ENCODE peak calls at places on chromosome 16, in four cellular contexts. R is prostate gland, Z is IMR-90, O is testis. J is an unnamed sample.

GRCh38 chr16:29304251-29304900 is 102.1 kb downstream of the NPIPB11 start:
- DNase-seq in O (no peak), R (no peak), Z (no peak), J (no peak)

GRCh38 chr16:13401631-13402030 is 500.2 kb downstream of the SHISA9 start:
- DNase-seq in Z (no peak), O (no peak), R (no peak), J (no peak)

GRCh38 chr16:58451945-58452401 is 48.0 kb upstream of the NDRG4 start:
- DNase-seq in R (no peak), Z (no peak), O (no peak), J (no peak)

GRCh38 chr16:29147710-29148425 is 163.0 kb downstream of the LAT start:
- DNase-seq in O (no peak), Z (no peak), R (no peak), J (peak)

GRCh38 chr16:76278976-76279375 is 1.8 kb downstream of the CNTNAP4 start:
- DNase-seq in R (no peak), O (no peak), Z (no peak), J (no peak)

GRCh38 chr16:27289669-27290068 is 21.1 kb upstream of the NSMCE1 start:
- DNase-seq in Z (no peak), R (no peak), O (no peak), J (no peak)

GRCh38 chr16:66953462-66954096 is 7.5 kb upstream of the CES3 start:
- DNase-seq in Z (no peak), O (no peak), R (no peak), J (no peak)

GRCh38 chr16:68717684-68718083 is 19.4 kb upstream of the CDH1 start:
- DNase-seq in Z (no peak), R (no peak), O (no peak), J (no peak)

GRCh38 chr16:49834496-49835009 is 21.4 kb downstream of the ZNF423 start:
- DNase-seq in R (no peak), Z (no peak), O (peak), J (no peak)

GRCh38 chr16:66899945-66900688 is 18.6 kb downstream of the CDH16 start:
- DNase-seq in R (no peak), O (peak), Z (peak), J (no peak)

GRCh38 chr16:23398987-23399805 is 53.8 kb downstream of the COG7 start:
- DNase-seq in Z (no peak), R (peak), O (no peak), J (no peak)

GRCh38 chr16:52549011-52549692 is 2.2 kb upstream of the TOX3 start:
- DNase-seq in Z (no peak), O (no peak), R (no peak), J (no peak)
- TF ChIP-seq CTCF in Z (peak), O (no peak), R (no peak), J (no peak)

GRCh38 chr16:79723583-79724168 is 123.1 kb upstream of the MAF start:
- DNase-seq in O (no peak), Z (no peak), R (no peak), J (no peak)
- H3K27ac ChIP-seq in O (no peak), Z (no peak), R (no peak), J (no peak)

GRCh38 chr16:48538746-48539484 is 71.1 kb downstream of the N4BP1 start:
- DNase-seq in R (no peak), O (no peak), Z (no peak), J (no peak)
- TF ChIP-seq CTCF in R (no peak), O (no peak), Z (peak), J (no peak)

GRCh38 chr16:86529160-86529559 is 18.8 kb downstream of the FOXF1 start:
- DNase-seq in O (no peak), R (no peak), Z (peak), J (no peak)
- H3K27ac ChIP-seq in O (no peak), R (no peak), Z (no peak), J (no peak)

DNA sequence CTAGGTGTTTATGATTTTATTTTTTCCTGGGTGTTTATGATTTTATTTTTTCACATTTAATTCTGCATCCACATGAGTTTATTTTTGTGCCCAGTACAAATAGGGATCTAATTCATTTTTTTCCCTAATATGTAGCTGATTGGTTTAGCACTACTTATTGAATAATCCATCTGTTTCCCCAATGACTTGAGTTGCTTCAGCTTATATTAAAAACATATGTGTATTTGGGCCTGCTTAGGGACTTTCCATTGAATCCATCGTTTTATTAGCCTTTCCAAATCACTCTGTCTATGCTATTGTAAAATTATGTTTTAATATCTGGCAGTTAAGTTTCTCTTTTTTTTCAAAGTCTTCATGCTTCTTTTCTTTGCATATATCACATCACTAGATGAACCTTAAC is 42.2 kb downstream of the WWP2 start:
- DNase-seq in R (no peak), O (no peak), Z (no peak), J (no peak)
- TF ChIP-seq CTCF in R (no peak), O (no peak), Z (no peak), J (no peak)